ENCODE peak calls at places on chromosomes 4 and X, in four cellular contexts. J is COR-L47, W is T-helper 1 cell, X is HFFc6. Z is an unnamed sample.

GRCh38 chrX:134990475-134991473 is at the start of gene SMIM10:
- DNase-seq in W (no peak), X (peak), J (no peak), Z (no peak)

GRCh38 chr4:147589586-147589985 is 27.6 kb upstream of the TMEM184C start:
- DNase-seq in W (no peak), J (no peak), X (no peak), Z (no peak)

GRCh38 chrX:81615979-81616378 is 414.1 kb downstream of the SH3BGRL start:
- DNase-seq in X (no peak), W (no peak), J (no peak), Z (no peak)

GRCh38 chr4:36006226-36006625 is 238.1 kb downstream of the ARAP2 start:
- DNase-seq in X (no peak), W (no peak), J (no peak), Z (no peak)

GRCh38 chrX:47078129-47079043 is at the start of gene RGN:
- DNase-seq in W (no peak), J (no peak), X (no peak), Z (no peak)

GRCh38 chr4:71307729-71308128 is 31.1 kb upstream of the SLC4A4 start:
- DNase-seq in J (no peak), X (no peak), W (no peak), Z (no peak)

GRCh38 chr4:68271851-68272756 is 26.6 kb upstream of the TMPRSS11B start:
- DNase-seq in J (peak), W (no peak), X (peak), Z (no peak)

GRCh38 chr4:118585015-118585414 is 100.2 kb upstream of the METTL14 start:
- DNase-seq in X (no peak), J (no peak), W (no peak), Z (no peak)

GRCh38 chrX:119398587-119398973 is 556 bp upstream of the SLC25A43 start:
- DNase-seq in W (no peak), X (no peak), J (no peak), Z (no peak)

GRCh38 chr4:124104628-124105027 is 607.9 kb downstream of the ANKRD50 start:
- DNase-seq in J (no peak), W (no peak), X (no peak), Z (no peak)

GRCh38 chr4:153181293-153182080 is 22.8 kb upstream of the TRIM2 start:
- DNase-seq in J (no peak), W (no peak), X (peak), Z (no peak)

GRCh38 chr4:156816356-156816755 is 155.2 kb downstream of the PDGFC start:
- DNase-seq in J (no peak), X (no peak), W (no peak), Z (no peak)

GRCh38 chr4:76156635-76157034 is 8.4 kb upstream of the NUP54 start:
- DNase-seq in X (no peak), W (no peak), J (peak), Z (no peak)

GRCh38 chr4:56655627-56656345 is 25.3 kb downstream of the HOPX start:
- DNase-seq in J (peak), X (no peak), W (no peak), Z (peak)

GRCh38 chrX:49166914-49167739 is 4.6 kb downstream of the MAGIX start:
- DNase-seq in W (peak), J (peak), X (peak), Z (peak)

GRCh38 chr4:19945979-19946380 is 305.7 kb upstream of the SLIT2 start:
- DNase-seq in J (no peak), W (no peak), X (peak), Z (no peak)

GRCh38 chr4:3720461-3720860 is 45.7 kb upstream of the ADRA2C start:
- DNase-seq in W (no peak), J (peak), X (no peak), Z (no peak)

GRCh38 chrX:115941388-115941787 is 229.2 kb upstream of the AGTR2 start:
- DNase-seq in W (no peak), X (no peak), J (no peak), Z (no peak)

GRCh38 chr4:20137176-20137575 is 114.5 kb upstream of the SLIT2 start:
- DNase-seq in X (peak), J (no peak), W (no peak), Z (no peak)

GRCh38 chr4:74733760-74734159 is 60.6 kb downstream of the BTC start:
- DNase-seq in X (no peak), J (no peak), W (no peak), Z (no peak)

GRCh38 chr4:146834263-146835034 is 111.2 kb downstream of the TTC29 start:
- DNase-seq in J (no peak), X (no peak), W (no peak), Z (no peak)

GRCh38 chr4:164423819-164424218 is 330.1 kb upstream of the SMIM31 start:
- DNase-seq in X (no peak), W (no peak), J (no peak), Z (no peak)

GRCh38 chr4:147975902-147976301 is 244.0 kb downstream of the ARHGAP10 start:
- DNase-seq in X (peak), J (no peak), W (no peak), Z (no peak)

GRCh38 chr4:138499627-138500026 is 257.5 kb upstream of the SLC7A11 start:
- DNase-seq in X (no peak), W (no peak), J (peak), Z (no peak)

GRCh38 chrX:29315931-29316330 is 728.7 kb downstream of the IL1RAPL1 start:
- DNase-seq in J (no peak), W (no peak), X (no peak), Z (no peak)

GRCh38 chrX:38409289-38409688 is 56.9 kb downstream of the OTC start:
- DNase-seq in W (no peak), J (no peak), X (no peak), Z (no peak)

GRCh38 chr4:57113870-57114269 is 3.7 kb upstream of the IGFBP7 start:
- DNase-seq in W (no peak), X (no peak), J (no peak), Z (no peak)

GRCh38 chr4:89657931-89658700 is 178.8 kb downstream of the SNCA start:
- DNase-seq in W (no peak), J (peak), X (peak), Z (peak)

GRCh38 chrX:10441464-10441863 is 178.9 kb downstream of the MID1 start:
- DNase-seq in X (no peak), W (no peak), J (no peak), Z (no peak)

GRCh38 chr4:7394681-7395451 is 39.9 kb downstream of the PSAPL1 start:
- DNase-seq in X (no peak), W (no peak), J (no peak), Z (no peak)

GRCh38 chr4:128353791-128354190 is 66.2 kb upstream of the PGRMC2 start:
- DNase-seq in W (no peak), X (peak), J (no peak), Z (no peak)

GRCh38 chr4:31737419-31737818 is 1017.2 kb downstream of the PCDH7 start:
- DNase-seq in J (no peak), X (no peak), W (no peak), Z (no peak)

GRCh38 chr4:184030764-184031163 is 125.7 kb downstream of the STOX2 start:
- DNase-seq in X (no peak), J (no peak), W (no peak), Z (no peak)

GRCh38 chrX:4175221-4175620 is 461.8 kb upstream of the PRKX start:
- DNase-seq in W (no peak), J (no peak), X (no peak), Z (no peak)

GRCh38 chr4:153143527-153144348 is 60.5 kb upstream of the TRIM2 start:
- DNase-seq in W (no peak), X (no peak), J (peak), Z (no peak)

GRCh38 chrX:72475338-72475737 is 97.3 kb downstream of the HDAC8 start:
- DNase-seq in X (no peak), W (no peak), J (no peak), Z (no peak)